ENCODE peak calls at places on chromosomes 2 and 18, in nine cellular contexts. I is IMR-90, B is breast epithelium, F is sigmoid colon, R is A549, Y is HepG2, X is tibial nerve, M is right lobe of liver, G is ovary. T is an unnamed sample.

GRCh38 chr2:236162031-236162803 is 6.0 kb downstream of the GBX2 start:
- DNase-seq in I (no peak), B (no peak), F (peak; percentile 28), R (no peak), Y (no peak), X (no peak), M (no peak), G (no peak), T (no peak)

GRCh38 chr2:239822146-239822945 is 202.8 kb downstream of the NDUFA10 start:
- DNase-seq in I (no peak), B (peak; percentile 35), F (peak; percentile 57), R (no peak), Y (no peak), X (no peak), M (no peak), G (peak; percentile 3), T (peak; percentile 70)

GRCh38 chr2:218516614-218517013 is 51.5 kb downstream of the USP37 start:
- DNase-seq in I (peak; percentile 5), B (no peak), F (no peak), R (peak; percentile 6), Y (peak; percentile 36), X (no peak), M (no peak), G (no peak), T (no peak)

GRCh38 chr2:196204991-196205766 is 33.8 kb upstream of the STK17B start:
- DNase-seq in I (no peak), B (no peak), F (no peak), R (no peak), Y (no peak), X (no peak), M (no peak), G (no peak), T (no peak)

GRCh38 chr18:46630160-46630559 is 26.9 kb downstream of the LOXHD1 start:
- DNase-seq in I (peak; percentile 2), B (no peak), F (no peak), R (no peak), Y (no peak), X (no peak), M (no peak), G (no peak), T (no peak)

GRCh38 chr18:62788891-62789290 is 73.5 kb downstream of the PHLPP1 start:
- DNase-seq in I (no peak), B (no peak), F (no peak), R (no peak), Y (no peak), X (no peak), M (no peak), G (no peak), T (no peak)

GRCh38 chr2:180268006-180268405 is 260.9 kb upstream of the CWC22 start:
- DNase-seq in I (peak; percentile 25), B (no peak), F (no peak), R (no peak), Y (no peak), X (no peak), M (no peak), G (no peak), T (no peak)

GRCh38 chr2:112910219-112910618 is 746 bp upstream of the IL37 start:
- DNase-seq in I (no peak), B (no peak), F (no peak), R (no peak), Y (peak; percentile 19), X (no peak), M (no peak), G (no peak), T (no peak)

GRCh38 chr2:217932661-217933325 is 70.0 kb downstream of the TNS1 start:
- DNase-seq in I (no peak), B (no peak), F (no peak), R (no peak), Y (no peak), X (no peak), M (peak; percentile 56), G (no peak), T (no peak)

GRCh38 chr2:181685150-181685688 is 4.9 kb upstream of the NEUROD1 start:
- DNase-seq in I (peak; percentile 12), B (no peak), F (no peak), R (no peak), Y (no peak), X (no peak), M (no peak), G (no peak), T (no peak)

GRCh38 chr2:165901996-165902395 is 51.6 kb downstream of the TTC21B start:
- DNase-seq in I (no peak), B (no peak), F (no peak), R (no peak), Y (no peak), X (no peak), M (no peak), G (no peak), T (no peak)

GRCh38 chr2:165901595-165901994 is 52.0 kb downstream of the TTC21B start:
- DNase-seq in I (no peak), B (no peak), F (no peak), R (no peak), Y (no peak), X (no peak), M (no peak), G (no peak), T (no peak)

GRCh38 chr2:165903406-165903805 is 50.2 kb downstream of the TTC21B start:
- DNase-seq in I (no peak), B (no peak), F (no peak), R (no peak), Y (no peak), X (no peak), M (no peak), G (no peak), T (no peak)

GRCh38 chr2:165905269-165905668 is 48.3 kb downstream of the TTC21B start:
- DNase-seq in I (no peak), B (no peak), F (no peak), R (no peak), Y (no peak), X (no peak), M (no peak), G (no peak), T (no peak)

DNA sequence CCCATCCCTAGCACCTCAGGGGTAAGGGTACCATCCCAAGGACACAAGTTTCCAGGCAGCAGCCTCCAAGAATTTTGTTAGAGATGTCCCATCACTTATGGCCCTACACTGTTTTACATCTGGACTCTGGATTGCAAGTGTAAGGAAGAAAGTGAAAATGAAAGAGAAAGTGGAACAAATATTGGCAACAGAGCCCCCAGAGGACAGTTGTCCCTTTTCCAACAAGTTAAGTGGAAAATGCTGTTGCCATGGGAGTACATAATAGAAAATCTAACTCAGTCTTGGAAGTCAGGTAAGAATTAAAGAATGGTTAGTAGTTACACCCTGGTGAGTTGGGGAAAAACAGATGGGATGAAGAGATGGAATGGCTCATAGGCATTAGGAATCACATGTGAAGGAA is 50.6 kb downstream of the TTC21B start:
- DNase-seq in I (peak; percentile 17), B (no peak), F (no peak), R (no peak), Y (peak; percentile 27), X (no peak), M (no peak), G (no peak), T (no peak)
- TF ChIP-seq CTCF in I (no peak), B (no peak), F (no peak), R (no peak), Y (no peak), X (no peak), M (peak; percentile 23), G (no peak), T (no peak)

GRCh38 chr2:25253153-25253617 is 84.8 kb upstream of the POMC start:
- DNase-seq in I (no peak), B (no peak), F (no peak), R (no peak), Y (no peak), X (no peak), M (no peak), G (no peak), T (no peak)

GRCh38 chr2:25251032-25251460 is 82.7 kb upstream of the POMC start:
- DNase-seq in I (no peak), B (no peak), F (no peak), R (no peak), Y (no peak), X (no peak), M (no peak), G (no peak), T (no peak)

GRCh38 chr2:25251461-25252273 is 83.3 kb upstream of the POMC start:
- DNase-seq in I (peak; percentile 7), B (no peak), F (peak; percentile 79), R (peak; percentile 67), Y (peak; percentile 91), X (no peak), M (peak; percentile 76), G (peak; percentile 77), T (peak; percentile 90)

GRCh38 chr2:25250331-25251031 is 82.1 kb upstream of the POMC start:
- DNase-seq in I (peak; percentile 92), B (no peak), F (no peak), R (no peak), Y (no peak), X (no peak), M (no peak), G (no peak), T (no peak)

DNA sequence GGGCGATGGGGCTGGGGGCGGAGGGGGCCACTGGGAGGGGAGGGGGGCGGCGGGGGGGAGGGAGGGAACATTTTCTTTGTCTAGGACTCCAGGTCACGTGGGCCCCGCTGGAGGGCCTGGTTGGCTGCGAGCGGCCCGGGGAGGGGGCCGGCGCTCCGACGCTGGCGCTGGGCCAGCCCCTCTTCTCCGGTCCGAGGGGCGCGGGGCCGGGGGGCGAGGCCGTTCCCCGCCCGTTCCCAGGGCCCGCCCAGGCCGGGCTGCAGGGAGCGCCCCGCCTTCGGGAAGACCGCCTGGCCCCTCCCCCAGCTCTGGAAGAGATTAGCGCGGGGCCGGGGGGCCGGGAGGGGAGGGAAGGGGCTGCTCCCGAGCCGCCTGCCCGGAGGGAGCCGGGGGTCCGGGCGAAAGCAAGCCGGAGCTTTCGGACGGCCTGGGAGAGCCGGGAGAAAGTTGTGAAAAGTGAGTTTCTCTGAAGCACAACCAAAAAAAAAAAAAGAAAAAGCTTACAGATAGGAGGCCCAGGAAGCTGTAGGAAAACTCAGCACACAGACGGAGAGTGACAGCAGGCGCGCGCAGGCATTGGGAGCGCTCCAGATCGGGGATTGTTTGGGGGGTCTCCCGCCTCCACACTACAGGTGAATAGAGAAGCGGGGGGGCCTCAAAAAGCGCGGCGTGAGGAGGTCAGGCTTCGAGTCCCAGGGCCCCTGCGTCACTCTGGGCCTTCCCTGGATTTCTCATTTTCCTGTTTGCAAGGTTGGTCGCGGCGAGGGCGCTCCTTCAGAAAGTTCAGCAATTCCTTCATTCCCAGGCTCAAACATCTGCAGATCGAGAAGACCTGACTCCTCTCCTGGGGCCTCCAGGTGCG is 84.1 kb upstream of the POMC start:
- DNase-seq in I (peak; percentile 14), B (no peak), F (peak; percentile 81), R (peak; percentile 82), Y (peak; percentile 82), X (peak; percentile 32), M (no peak), G (peak; percentile 87), T (no peak)
- H3K4me3 ChIP-seq in I (peak overlapping the region; percentile 23), B (peak overlapping the region; percentile 71), F (peak overlapping the region; percentile 78), R (peak overlapping the region; percentile 61), Y (peak overlapping the region; percentile 67), X (peak overlapping the region; percentile 64), M (peak overlapping the region; percentile 51), G (peak overlapping the region; percentile 46), T (peak overlapping the region; percentile 16)

GRCh38 chr18:79685281-79685680 is 5.7 kb downstream of the CTDP1 start:
- DNase-seq in I (no peak), B (no peak), F (no peak), R (no peak), Y (no peak), X (no peak), M (no peak), G (no peak), T (no peak)
- TF ChIP-seq POLR2A in I (no peak), B (no peak), F (no peak), R (no peak), Y (no peak), X (no peak), M (no peak), G (no peak), T (no peak)

GRCh38 chr2:173021939-173022371 is 53.7 kb upstream of the MAP3K20 start:
- DNase-seq in I (peak; percentile 60), B (no peak), F (no peak), R (peak; percentile 35), Y (peak; percentile 57), X (no peak), M (no peak), G (no peak), T (no peak)
- TF ChIP-seq CTCF in I (peak; percentile 66), B (no peak), F (no peak), R (peak; percentile 81), Y (peak; percentile 71), X (no peak), M (peak; percentile 47), G (no peak), T (no peak)

T was measured in lower leg skin.